ENCODE peak calls at places on chromosome 1, in ten cellular contexts. One of them, this sample, is unnamed.

GRCh38 chr1:173050865-173051264 is at the start of gene TNFSF18:
- DNase-seq in M059J: peak
- DNase-seq in amniotic epithelial cell: no peak
- DNase-seq in naive thymus-derived CD8-positive, alpha-beta T cell: no peak
- DNase-seq in IMR-90: peak
- DNase-seq in stimulated activated CD4-positive, alpha-beta T cell treated with anti-CD3 and anti-CD28 coated beads, Interleukin-12 subunit alpha, Interleukin-12 subunit beta, amount 100 ng/mL, for 4 hours: no peak
- DNase-seq in cortex of kidney: no peak
- DNase-seq in nephron progenitor cell: no peak
- DNase-seq in iPS-NIHi11: no peak
- DNase-seq in transverse colon: no peak
- DNase-seq in this sample: peak

GRCh38 chr1:160472112-160472511 is 50.9 kb downstream of the SLAMF6 start:
- DNase-seq in amniotic epithelial cell: no peak
- DNase-seq in IMR-90: no peak
- DNase-seq in cortex of kidney: no peak
- DNase-seq in iPS-NIHi11: no peak
- DNase-seq in nephron progenitor cell: no peak
- DNase-seq in naive thymus-derived CD8-positive, alpha-beta T cell: no peak
- DNase-seq in stimulated activated CD4-positive, alpha-beta T cell treated with anti-CD3 and anti-CD28 coated beads, Interleukin-12 subunit alpha, Interleukin-12 subunit beta, amount 100 ng/mL, for 4 hours: no peak
- DNase-seq in transverse colon: no peak
- DNase-seq in M059J: no peak
- DNase-seq in this sample: no peak

GRCh38 chr1:204426035-204426436 is 14.4 kb upstream of the PPP1R15B start:
- DNase-seq in stimulated activated CD4-positive, alpha-beta T cell treated with anti-CD3 and anti-CD28 coated beads, Interleukin-12 subunit alpha, Interleukin-12 subunit beta, amount 100 ng/mL, for 4 hours: no peak
- DNase-seq in amniotic epithelial cell: peak
- DNase-seq in transverse colon: no peak
- DNase-seq in iPS-NIHi11: no peak
- DNase-seq in nephron progenitor cell: no peak
- DNase-seq in naive thymus-derived CD8-positive, alpha-beta T cell: no peak
- DNase-seq in M059J: peak
- DNase-seq in cortex of kidney: no peak
- DNase-seq in IMR-90: peak
- DNase-seq in this sample: peak

GRCh38 chr1:193456883-193457282 is 270.5 kb upstream of the B3GALT2 start:
- DNase-seq in amniotic epithelial cell: peak
- DNase-seq in transverse colon: no peak
- DNase-seq in M059J: no peak
- DNase-seq in naive thymus-derived CD8-positive, alpha-beta T cell: no peak
- DNase-seq in stimulated activated CD4-positive, alpha-beta T cell treated with anti-CD3 and anti-CD28 coated beads, Interleukin-12 subunit alpha, Interleukin-12 subunit beta, amount 100 ng/mL, for 4 hours: no peak
- DNase-seq in nephron progenitor cell: no peak
- DNase-seq in iPS-NIHi11: no peak
- DNase-seq in cortex of kidney: no peak
- DNase-seq in IMR-90: peak
- DNase-seq in this sample: peak

GRCh38 chr1:40762144-40762923 is 21.3 kb upstream of the KCNQ4 start:
- DNase-seq in amniotic epithelial cell: no peak
- DNase-seq in stimulated activated CD4-positive, alpha-beta T cell treated with anti-CD3 and anti-CD28 coated beads, Interleukin-12 subunit alpha, Interleukin-12 subunit beta, amount 100 ng/mL, for 4 hours: no peak
- DNase-seq in transverse colon: no peak
- DNase-seq in nephron progenitor cell: no peak
- DNase-seq in iPS-NIHi11: no peak
- DNase-seq in M059J: no peak
- DNase-seq in IMR-90: no peak
- DNase-seq in naive thymus-derived CD8-positive, alpha-beta T cell: no peak
- DNase-seq in cortex of kidney: no peak
- DNase-seq in this sample: no peak

GRCh38 chr1:64173300-64173940 is 30.0 kb upstream of the UBE2U start:
- DNase-seq in nephron progenitor cell: no peak
- DNase-seq in cortex of kidney: no peak
- DNase-seq in stimulated activated CD4-positive, alpha-beta T cell treated with anti-CD3 and anti-CD28 coated beads, Interleukin-12 subunit alpha, Interleukin-12 subunit beta, amount 100 ng/mL, for 4 hours: no peak
- DNase-seq in iPS-NIHi11: no peak
- DNase-seq in naive thymus-derived CD8-positive, alpha-beta T cell: no peak
- DNase-seq in amniotic epithelial cell: no peak
- DNase-seq in transverse colon: no peak
- DNase-seq in IMR-90: no peak
- DNase-seq in M059J: peak
- DNase-seq in this sample: peak

GRCh38 chr1:62625415-62625814 is 28.1 kb downstream of the ANGPTL3 start:
- DNase-seq in stimulated activated CD4-positive, alpha-beta T cell treated with anti-CD3 and anti-CD28 coated beads, Interleukin-12 subunit alpha, Interleukin-12 subunit beta, amount 100 ng/mL, for 4 hours: no peak
- DNase-seq in naive thymus-derived CD8-positive, alpha-beta T cell: no peak
- DNase-seq in amniotic epithelial cell: no peak
- DNase-seq in transverse colon: no peak
- DNase-seq in M059J: no peak
- DNase-seq in nephron progenitor cell: no peak
- DNase-seq in iPS-NIHi11: no peak
- DNase-seq in cortex of kidney: no peak
- DNase-seq in IMR-90: peak
- DNase-seq in this sample: peak

GRCh38 chr1:68571499-68571898 is 74.6 kb upstream of the DEPDC1 start:
- DNase-seq in naive thymus-derived CD8-positive, alpha-beta T cell: no peak
- DNase-seq in M059J: no peak
- DNase-seq in amniotic epithelial cell: peak
- DNase-seq in cortex of kidney: no peak
- DNase-seq in IMR-90: no peak
- DNase-seq in iPS-NIHi11: no peak
- DNase-seq in nephron progenitor cell: no peak
- DNase-seq in transverse colon: no peak
- DNase-seq in stimulated activated CD4-positive, alpha-beta T cell treated with anti-CD3 and anti-CD28 coated beads, Interleukin-12 subunit alpha, Interleukin-12 subunit beta, amount 100 ng/mL, for 4 hours: no peak
- DNase-seq in this sample: peak

GRCh38 chr1:151371744-151372410 is 628 bp downstream of the SELENBP1 start:
- DNase-seq in M059J: peak
- DNase-seq in transverse colon: peak
- DNase-seq in stimulated activated CD4-positive, alpha-beta T cell treated with anti-CD3 and anti-CD28 coated beads, Interleukin-12 subunit alpha, Interleukin-12 subunit beta, amount 100 ng/mL, for 4 hours: no peak
- DNase-seq in cortex of kidney: no peak
- DNase-seq in naive thymus-derived CD8-positive, alpha-beta T cell: no peak
- DNase-seq in amniotic epithelial cell: peak
- DNase-seq in nephron progenitor cell: no peak
- DNase-seq in IMR-90: peak
- DNase-seq in iPS-NIHi11: no peak
- DNase-seq in this sample: peak

GRCh38 chr1:60487953-60488352 is 414.4 kb upstream of the C1orf87 start:
- DNase-seq in naive thymus-derived CD8-positive, alpha-beta T cell: no peak
- DNase-seq in transverse colon: no peak
- DNase-seq in cortex of kidney: no peak
- DNase-seq in IMR-90: no peak
- DNase-seq in stimulated activated CD4-positive, alpha-beta T cell treated with anti-CD3 and anti-CD28 coated beads, Interleukin-12 subunit alpha, Interleukin-12 subunit beta, amount 100 ng/mL, for 4 hours: no peak
- DNase-seq in amniotic epithelial cell: no peak
- DNase-seq in iPS-NIHi11: no peak
- DNase-seq in nephron progenitor cell: no peak
- DNase-seq in M059J: no peak
- DNase-seq in this sample: no peak

GRCh38 chr1:84899969-84900368 is 7.0 kb upstream of the LPAR3 start:
- DNase-seq in M059J: no peak
- DNase-seq in naive thymus-derived CD8-positive, alpha-beta T cell: no peak
- DNase-seq in cortex of kidney: no peak
- DNase-seq in nephron progenitor cell: no peak
- DNase-seq in amniotic epithelial cell: no peak
- DNase-seq in stimulated activated CD4-positive, alpha-beta T cell treated with anti-CD3 and anti-CD28 coated beads, Interleukin-12 subunit alpha, Interleukin-12 subunit beta, amount 100 ng/mL, for 4 hours: no peak
- DNase-seq in transverse colon: no peak
- DNase-seq in IMR-90: no peak
- DNase-seq in iPS-NIHi11: no peak
- DNase-seq in this sample: no peak

GRCh38 chr1:68116643-68117235 is 66.3 kb upstream of the DIRAS3 start:
- DNase-seq in M059J: peak
- DNase-seq in amniotic epithelial cell: peak
- DNase-seq in nephron progenitor cell: peak
- DNase-seq in cortex of kidney: no peak
- DNase-seq in naive thymus-derived CD8-positive, alpha-beta T cell: peak
- DNase-seq in stimulated activated CD4-positive, alpha-beta T cell treated with anti-CD3 and anti-CD28 coated beads, Interleukin-12 subunit alpha, Interleukin-12 subunit beta, amount 100 ng/mL, for 4 hours: peak
- DNase-seq in transverse colon: peak
- DNase-seq in IMR-90: peak
- DNase-seq in iPS-NIHi11: peak
- DNase-seq in this sample: peak

GRCh38 chr1:156262461-156263287 is 14.8 kb upstream of the PAQR6 start:
- DNase-seq in M059J: peak
- DNase-seq in IMR-90: peak
- DNase-seq in transverse colon: no peak
- DNase-seq in naive thymus-derived CD8-positive, alpha-beta T cell: no peak
- DNase-seq in nephron progenitor cell: no peak
- DNase-seq in cortex of kidney: no peak
- DNase-seq in iPS-NIHi11: no peak
- DNase-seq in amniotic epithelial cell: peak
- DNase-seq in stimulated activated CD4-positive, alpha-beta T cell treated with anti-CD3 and anti-CD28 coated beads, Interleukin-12 subunit alpha, Interleukin-12 subunit beta, amount 100 ng/mL, for 4 hours: no peak
- DNase-seq in this sample: peak

GRCh38 chr1:92201973-92202372 is 15.7 kb upstream of the C1orf146 start:
- DNase-seq in transverse colon: no peak
- DNase-seq in IMR-90: no peak
- DNase-seq in cortex of kidney: no peak
- DNase-seq in iPS-NIHi11: no peak
- DNase-seq in stimulated activated CD4-positive, alpha-beta T cell treated with anti-CD3 and anti-CD28 coated beads, Interleukin-12 subunit alpha, Interleukin-12 subunit beta, amount 100 ng/mL, for 4 hours: no peak
- DNase-seq in amniotic epithelial cell: peak
- DNase-seq in nephron progenitor cell: no peak
- DNase-seq in M059J: no peak
- DNase-seq in naive thymus-derived CD8-positive, alpha-beta T cell: no peak
- DNase-seq in this sample: no peak

GRCh38 chr1:1230656-1231399 is 973 bp downstream of the SDF4 start:
- DNase-seq in cortex of kidney: no peak
- DNase-seq in amniotic epithelial cell: peak
- DNase-seq in naive thymus-derived CD8-positive, alpha-beta T cell: no peak
- DNase-seq in M059J: peak
- DNase-seq in nephron progenitor cell: no peak
- DNase-seq in transverse colon: peak
- DNase-seq in stimulated activated CD4-positive, alpha-beta T cell treated with anti-CD3 and anti-CD28 coated beads, Interleukin-12 subunit alpha, Interleukin-12 subunit beta, amount 100 ng/mL, for 4 hours: no peak
- DNase-seq in iPS-NIHi11: no peak
- DNase-seq in IMR-90: peak
- DNase-seq in this sample: peak

GRCh38 chr1:221606216-221606615 is 135.7 kb downstream of the DUSP10 start:
- DNase-seq in iPS-NIHi11: no peak
- DNase-seq in stimulated activated CD4-positive, alpha-beta T cell treated with anti-CD3 and anti-CD28 coated beads, Interleukin-12 subunit alpha, Interleukin-12 subunit beta, amount 100 ng/mL, for 4 hours: no peak
- DNase-seq in cortex of kidney: no peak
- DNase-seq in transverse colon: no peak
- DNase-seq in M059J: no peak
- DNase-seq in IMR-90: no peak
- DNase-seq in nephron progenitor cell: no peak
- DNase-seq in amniotic epithelial cell: no peak
- DNase-seq in naive thymus-derived CD8-positive, alpha-beta T cell: no peak
- DNase-seq in this sample: no peak

GRCh38 chr1:18734461-18735368 is 104.1 kb downstream of the PAX7 start:
- DNase-seq in transverse colon: no peak
- DNase-seq in cortex of kidney: no peak
- DNase-seq in nephron progenitor cell: no peak
- DNase-seq in iPS-NIHi11: no peak
- DNase-seq in naive thymus-derived CD8-positive, alpha-beta T cell: no peak
- DNase-seq in IMR-90: no peak
- DNase-seq in stimulated activated CD4-positive, alpha-beta T cell treated with anti-CD3 and anti-CD28 coated beads, Interleukin-12 subunit alpha, Interleukin-12 subunit beta, amount 100 ng/mL, for 4 hours: no peak
- DNase-seq in M059J: no peak
- DNase-seq in amniotic epithelial cell: no peak
- DNase-seq in this sample: no peak

GRCh38 chr1:59066231-59066630 is 230.7 kb upstream of the FGGY start:
- DNase-seq in IMR-90: no peak
- DNase-seq in naive thymus-derived CD8-positive, alpha-beta T cell: no peak
- DNase-seq in stimulated activated CD4-positive, alpha-beta T cell treated with anti-CD3 and anti-CD28 coated beads, Interleukin-12 subunit alpha, Interleukin-12 subunit beta, amount 100 ng/mL, for 4 hours: no peak
- DNase-seq in transverse colon: no peak
- DNase-seq in cortex of kidney: no peak
- DNase-seq in M059J: no peak
- DNase-seq in iPS-NIHi11: no peak
- DNase-seq in amniotic epithelial cell: no peak
- DNase-seq in nephron progenitor cell: no peak
- DNase-seq in this sample: no peak

GRCh38 chr1:75136158-75136815 is 2.1 kb downstream of the LHX8 start:
- DNase-seq in transverse colon: no peak
- DNase-seq in cortex of kidney: no peak
- DNase-seq in iPS-NIHi11: peak
- DNase-seq in M059J: no peak
- DNase-seq in IMR-90: no peak
- DNase-seq in nephron progenitor cell: peak
- DNase-seq in naive thymus-derived CD8-positive, alpha-beta T cell: no peak
- DNase-seq in stimulated activated CD4-positive, alpha-beta T cell treated with anti-CD3 and anti-CD28 coated beads, Interleukin-12 subunit alpha, Interleukin-12 subunit beta, amount 100 ng/mL, for 4 hours: no peak
- DNase-seq in amniotic epithelial cell: no peak
- DNase-seq in this sample: no peak

GRCh38 chr1:17523487-17524029 is 15.9 kb upstream of the ARHGEF10L start:
- DNase-seq in IMR-90: no peak
- DNase-seq in stimulated activated CD4-positive, alpha-beta T cell treated with anti-CD3 and anti-CD28 coated beads, Interleukin-12 subunit alpha, Interleukin-12 subunit beta, amount 100 ng/mL, for 4 hours: no peak
- DNase-seq in amniotic epithelial cell: no peak
- DNase-seq in M059J: peak
- DNase-seq in nephron progenitor cell: no peak
- DNase-seq in naive thymus-derived CD8-positive, alpha-beta T cell: no peak
- DNase-seq in iPS-NIHi11: no peak
- DNase-seq in transverse colon: no peak
- DNase-seq in cortex of kidney: no peak
- DNase-seq in this sample: no peak

GRCh38 chr1:61047061-61047460 is 35.3 kb upstream of the NFIA start:
- DNase-seq in stimulated activated CD4-positive, alpha-beta T cell treated with anti-CD3 and anti-CD28 coated beads, Interleukin-12 subunit alpha, Interleukin-12 subunit beta, amount 100 ng/mL, for 4 hours: no peak
- DNase-seq in amniotic epithelial cell: no peak
- DNase-seq in iPS-NIHi11: no peak
- DNase-seq in naive thymus-derived CD8-positive, alpha-beta T cell: no peak
- DNase-seq in nephron progenitor cell: no peak
- DNase-seq in IMR-90: no peak
- DNase-seq in cortex of kidney: no peak
- DNase-seq in transverse colon: no peak
- DNase-seq in M059J: no peak
- DNase-seq in this sample: no peak

GRCh38 chr1:82086739-82087138 is 286.0 kb downstream of the ADGRL2 start:
- DNase-seq in IMR-90: no peak
- DNase-seq in M059J: peak
- DNase-seq in nephron progenitor cell: no peak
- DNase-seq in cortex of kidney: no peak
- DNase-seq in iPS-NIHi11: no peak
- DNase-seq in naive thymus-derived CD8-positive, alpha-beta T cell: no peak
- DNase-seq in transverse colon: no peak
- DNase-seq in stimulated activated CD4-positive, alpha-beta T cell treated with anti-CD3 and anti-CD28 coated beads, Interleukin-12 subunit alpha, Interleukin-12 subunit beta, amount 100 ng/mL, for 4 hours: no peak
- DNase-seq in amniotic epithelial cell: no peak
- DNase-seq in this sample: no peak

GRCh38 chr1:16115468-16116363 is 40.2 kb downstream of the EPHA2 start:
- DNase-seq in naive thymus-derived CD8-positive, alpha-beta T cell: no peak
- DNase-seq in iPS-NIHi11: peak
- DNase-seq in amniotic epithelial cell: no peak
- DNase-seq in cortex of kidney: no peak
- DNase-seq in nephron progenitor cell: peak
- DNase-seq in stimulated activated CD4-positive, alpha-beta T cell treated with anti-CD3 and anti-CD28 coated beads, Interleukin-12 subunit alpha, Interleukin-12 subunit beta, amount 100 ng/mL, for 4 hours: no peak
- DNase-seq in M059J: no peak
- DNase-seq in transverse colon: no peak
- DNase-seq in IMR-90: no peak
- DNase-seq in this sample: no peak

GRCh38 chr1:5522605-5523145 is 469.6 kb downstream of the NPHP4 start:
- DNase-seq in M059J: no peak
- DNase-seq in cortex of kidney: no peak
- DNase-seq in amniotic epithelial cell: no peak
- DNase-seq in naive thymus-derived CD8-positive, alpha-beta T cell: no peak
- DNase-seq in stimulated activated CD4-positive, alpha-beta T cell treated with anti-CD3 and anti-CD28 coated beads, Interleukin-12 subunit alpha, Interleukin-12 subunit beta, amount 100 ng/mL, for 4 hours: no peak
- DNase-seq in IMR-90: no peak
- DNase-seq in nephron progenitor cell: no peak
- DNase-seq in transverse colon: no peak
- DNase-seq in iPS-NIHi11: no peak
- DNase-seq in this sample: no peak

GRCh38 chr1:227766015-227766634 is 30.9 kb downstream of the SNAP47 start:
- DNase-seq in iPS-NIHi11: no peak
- DNase-seq in stimulated activated CD4-positive, alpha-beta T cell treated with anti-CD3 and anti-CD28 coated beads, Interleukin-12 subunit alpha, Interleukin-12 subunit beta, amount 100 ng/mL, for 4 hours: peak
- DNase-seq in amniotic epithelial cell: no peak
- DNase-seq in transverse colon: peak
- DNase-seq in cortex of kidney: no peak
- DNase-seq in IMR-90: peak
- DNase-seq in naive thymus-derived CD8-positive, alpha-beta T cell: peak
- DNase-seq in nephron progenitor cell: no peak
- DNase-seq in M059J: peak
- DNase-seq in this sample: peak

GRCh38 chr1:247387096-247387495 is 28.9 kb upstream of the NLRP3 start:
- DNase-seq in stimulated activated CD4-positive, alpha-beta T cell treated with anti-CD3 and anti-CD28 coated beads, Interleukin-12 subunit alpha, Interleukin-12 subunit beta, amount 100 ng/mL, for 4 hours: no peak
- DNase-seq in amniotic epithelial cell: no peak
- DNase-seq in naive thymus-derived CD8-positive, alpha-beta T cell: no peak
- DNase-seq in IMR-90: no peak
- DNase-seq in cortex of kidney: no peak
- DNase-seq in M059J: no peak
- DNase-seq in nephron progenitor cell: no peak
- DNase-seq in transverse colon: no peak
- DNase-seq in iPS-NIHi11: no peak
- DNase-seq in this sample: no peak

GRCh38 chr1:220884981-220885918 is 6.0 kb downstream of the HLX start:
- DNase-seq in stimulated activated CD4-positive, alpha-beta T cell treated with anti-CD3 and anti-CD28 coated beads, Interleukin-12 subunit alpha, Interleukin-12 subunit beta, amount 100 ng/mL, for 4 hours: no peak
- DNase-seq in M059J: no peak
- DNase-seq in IMR-90: no peak
- DNase-seq in naive thymus-derived CD8-positive, alpha-beta T cell: no peak
- DNase-seq in cortex of kidney: no peak
- DNase-seq in iPS-NIHi11: no peak
- DNase-seq in amniotic epithelial cell: no peak
- DNase-seq in transverse colon: no peak
- DNase-seq in nephron progenitor cell: no peak
- DNase-seq in this sample: no peak

GRCh38 chr1:13965770-13966398 is 265.9 kb downstream of the PRDM2 start:
- DNase-seq in stimulated activated CD4-positive, alpha-beta T cell treated with anti-CD3 and anti-CD28 coated beads, Interleukin-12 subunit alpha, Interleukin-12 subunit beta, amount 100 ng/mL, for 4 hours: no peak
- DNase-seq in cortex of kidney: no peak
- DNase-seq in transverse colon: peak
- DNase-seq in iPS-NIHi11: peak
- DNase-seq in nephron progenitor cell: peak
- DNase-seq in M059J: peak
- DNase-seq in amniotic epithelial cell: peak
- DNase-seq in IMR-90: peak
- DNase-seq in naive thymus-derived CD8-positive, alpha-beta T cell: no peak
- DNase-seq in this sample: peak